ENCODE peak calls at places on chromosomes 1 and 21, in four cellular contexts. Z is ovary, P is pancreas, D is sigmoid colon. O is an unnamed sample.

GRCh38 chr1:18299441-18300338 is 181.0 kb upstream of the KLHDC7A start:
- DNase-seq in P (peak; percentile 21), D (no peak), Z (no peak), O (no peak)

GRCh38 chr1:113904292-113904673 is 316 bp downstream of the AP4B1 start:
- DNase-seq in D (no peak), P (no peak), Z (no peak), O (no peak)

GRCh38 chr1:183089025-183089639 is 65.9 kb downstream of the LAMC1 start:
- DNase-seq in Z (no peak), P (no peak), D (no peak), O (no peak)

GRCh38 chr1:67704351-67704750 is 19.4 kb downstream of the GADD45A start:
- DNase-seq in D (no peak), P (no peak), Z (no peak), O (no peak)

GRCh38 chr1:37814257-37814656 is 6.2 kb upstream of the YRDC start:
- DNase-seq in Z (no peak), D (no peak), P (no peak), O (no peak)

GRCh38 chr1:33093004-33093403 is 12.1 kb downstream of the AZIN2 start:
- DNase-seq in P (no peak), Z (no peak), D (no peak), O (no peak)

GRCh38 chr1:226993676-226994356 is 53.7 kb downstream of the COQ8A start:
- DNase-seq in P (no peak), Z (no peak), D (peak; percentile 63), O (no peak)

GRCh38 chr1:147579532-147580199 is 38.4 kb downstream of the BCL9 start:
- DNase-seq in Z (no peak), P (peak; percentile 26), D (no peak), O (no peak)

GRCh38 chr1:156104861-156105546 is 9.5 kb upstream of the LMNA start:
- DNase-seq in D (peak; percentile 78), Z (peak; percentile 60), P (no peak), O (peak; percentile 82)

GRCh38 chr1:233480198-233480597 is 133.7 kb upstream of the KCNK1 start:
- DNase-seq in P (no peak), Z (no peak), D (no peak), O (no peak)

GRCh38 chr1:61968869-61969268 is 225.8 kb upstream of the L1TD1 start:
- DNase-seq in D (no peak), Z (no peak), P (no peak), O (no peak)

DNA sequence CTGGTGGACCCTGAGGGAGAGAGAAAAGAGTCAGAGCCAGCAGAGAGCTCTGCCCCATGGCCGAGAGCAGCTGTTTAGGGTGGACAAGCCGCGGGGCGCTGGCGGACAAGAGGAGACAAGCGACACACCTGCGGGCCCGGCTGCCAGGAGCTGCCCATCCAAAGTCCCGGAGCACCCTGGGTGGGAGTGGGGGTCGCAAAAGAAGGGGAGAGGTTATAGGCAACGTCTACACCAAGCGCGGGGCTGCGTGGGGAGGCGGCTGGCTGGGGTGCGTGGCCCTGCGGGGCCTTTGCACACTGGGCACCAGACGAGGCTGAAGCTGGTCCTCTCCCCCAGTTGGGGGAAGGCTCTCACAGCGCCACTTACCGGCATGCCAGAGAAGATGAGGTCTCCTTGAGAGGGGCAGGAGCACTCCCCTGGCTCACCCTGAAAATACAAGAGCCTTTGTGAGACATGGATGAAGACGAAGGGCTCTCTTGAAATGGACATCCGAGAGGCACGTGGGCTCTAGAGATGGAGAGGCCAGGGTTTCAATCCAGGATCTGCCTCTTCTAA is 24.1 kb downstream of the COL16A1 start:
- DNase-seq in P (no peak), Z (no peak), D (no peak), O (no peak)
- H3K4me3 ChIP-seq in P (no peak overlapping the region), Z (no peak overlapping the region), D (no peak overlapping the region), O (no peak overlapping the region)

GRCh38 chr1:160682983-160683886 is 28.4 kb downstream of the CD48 start:
- DNase-seq in P (no peak), D (no peak), Z (no peak), O (no peak)

GRCh38 chr1:160681067-160681890 is 30.3 kb downstream of the CD48 start:
- DNase-seq in D (peak; percentile 70), Z (peak; percentile 86), P (no peak), O (peak; percentile 88)

GRCh38 chr1:160681891-160682140 is 29.8 kb downstream of the CD48 start:
- DNase-seq in Z (no peak), P (no peak), D (no peak), O (no peak)

GRCh38 chr1:160680399-160680798 is 31.2 kb downstream of the CD48 start:
- DNase-seq in P (no peak), D (no peak), Z (no peak), O (no peak)

GRCh38 chr1:160685266-160685665 is 26.4 kb downstream of the CD48 start:
- DNase-seq in P (no peak), D (no peak), Z (no peak), O (no peak)
- H3K4me1 ChIP-seq in P (no peaks in the 10 kb centered on the region), D (no peaks in the 10 kb centered on the region), Z (peaks cover 1% of the 10 kb centered on the region), O (no peaks in the 10 kb centered on the region)

GRCh38 chr1:230355128-230355527 is 71.0 kb downstream of the PGBD5 start:
- DNase-seq in D (no peak), Z (no peak), P (no peak), O (no peak)

GRCh38 chr1:230351983-230352382 is 74.1 kb downstream of the PGBD5 start:
- DNase-seq in Z (no peak), P (no peak), D (no peak), O (no peak)

GRCh38 chr1:230355594-230355993 is 70.5 kb downstream of the PGBD5 start:
- DNase-seq in D (no peak), P (no peak), Z (no peak), O (no peak)

GRCh38 chr1:230352537-230352936 is 73.6 kb downstream of the PGBD5 start:
- DNase-seq in P (no peak), Z (no peak), D (no peak), O (no peak)

DNA sequence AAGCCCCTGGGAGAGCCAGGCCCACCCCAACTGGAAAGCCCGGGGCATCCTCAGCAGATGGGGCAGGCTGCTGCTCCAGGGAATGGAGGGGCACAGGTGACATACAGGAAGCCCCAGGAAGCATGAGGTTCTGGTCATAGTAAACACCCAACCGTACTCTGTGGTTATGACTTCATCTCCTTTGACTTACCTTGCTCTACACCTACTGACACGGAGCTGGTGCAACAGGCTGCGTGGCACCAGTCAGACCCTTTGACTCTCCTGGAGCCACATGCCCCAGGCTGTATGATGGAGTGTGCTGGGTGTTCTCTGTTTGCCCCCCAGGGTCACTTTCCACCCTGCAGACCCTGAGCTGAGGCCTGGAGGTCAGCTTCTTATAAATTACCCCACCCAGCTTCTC is 72.1 kb downstream of the PGBD5 start:
- DNase-seq in Z (no peak), P (no peak), D (no peak), O (no peak)
- H3K4me3 ChIP-seq in Z (no peak overlapping the region), P (no peak overlapping the region), D (no peak overlapping the region), O (no peak overlapping the region)

DNA sequence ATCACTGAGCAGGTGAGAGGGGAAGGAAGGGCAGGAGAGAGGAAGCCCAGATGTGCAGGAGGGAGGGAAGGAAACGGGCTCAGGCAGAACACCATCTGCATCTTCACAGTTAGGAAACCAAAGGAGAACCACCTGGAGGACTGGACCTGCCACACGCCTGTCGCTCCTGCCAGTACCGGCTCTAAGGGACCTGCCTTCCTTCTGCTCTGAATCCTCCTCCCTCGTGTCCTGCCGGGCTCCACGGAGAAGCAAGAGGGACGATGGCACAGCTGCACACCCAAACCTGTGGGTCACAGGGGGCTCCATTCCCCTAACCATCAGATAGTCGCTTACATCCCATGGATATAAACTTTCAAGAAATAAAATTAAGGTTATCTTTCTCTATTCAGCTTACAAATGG is 56.1 kb downstream of the TOR1AIP2 start:
- DNase-seq in P (no peak), Z (no peak), D (peak; percentile 30), O (peak; percentile 31)
- H3K4me1 ChIP-seq in P (no peaks in the 10 kb centered on the region), Z (peaks cover 11% of the 10 kb centered on the region), D (no peaks in the 10 kb centered on the region), O (no peaks in the 10 kb centered on the region)

GRCh38 chr1:9181176-9181906 is 52.4 kb upstream of the GPR157 start:
- DNase-seq in P (peak; percentile 65), Z (peak; percentile 87), D (peak; percentile 83), O (peak; percentile 87)

GRCh38 chr1:9181990-9182783 is 52.4 kb upstream of the H6PD start:
- DNase-seq in Z (peak; percentile 81), D (no peak), P (peak; percentile 41), O (peak; percentile 70)

GRCh38 chr1:9182784-9183257 is 51.8 kb upstream of the H6PD start:
- DNase-seq in P (no peak), Z (peak; percentile 62), D (no peak), O (no peak)

GRCh38 chr1:9179450-9179849 is 50.5 kb upstream of the GPR157 start:
- DNase-seq in D (no peak), Z (no peak), P (no peak), O (no peak)

GRCh38 chr1:9180077-9180819 is 51.3 kb upstream of the GPR157 start:
- DNase-seq in P (no peak), D (no peak), Z (no peak), O (no peak)
- H3K4me3 ChIP-seq in P (peak overlapping the region; percentile 56), D (no peak overlapping the region), Z (no peak overlapping the region), O (no peak overlapping the region)

GRCh38 chr1:84929581-84929980 is 36.6 kb upstream of the LPAR3 start:
- DNase-seq in Z (no peak), P (no peak), D (no peak), O (no peak)

GRCh38 chr1:84930329-84930728 is 37.3 kb upstream of the LPAR3 start:
- DNase-seq in Z (no peak), D (no peak), P (no peak), O (no peak)

GRCh38 chr1:84932991-84933611 is 40.1 kb upstream of the LPAR3 start:
- DNase-seq in Z (no peak), D (no peak), P (no peak), O (no peak)

GRCh38 chr1:84928979-84929378 is 36.0 kb upstream of the LPAR3 start:
- DNase-seq in P (no peak), D (no peak), Z (no peak), O (no peak)

GRCh38 chr1:84930831-84931230 is 37.8 kb upstream of the LPAR3 start:
- DNase-seq in D (no peak), P (no peak), Z (no peak), O (no peak)
- H3K4me1 ChIP-seq in D (no peaks in the 10 kb centered on the region), P (no peaks in the 10 kb centered on the region), Z (no peaks in the 10 kb centered on the region), O (no peaks in the 10 kb centered on the region)

GRCh38 chr21:28833181-28833580 is 159.5 kb downstream of the LTN1 start:
- DNase-seq in Z (no peak), P (no peak), D (no peak), O (no peak)
- H3K4me3 ChIP-seq in Z (no peak overlapping the region), P (no peak overlapping the region), D (no peak overlapping the region), O (no peak overlapping the region)

GRCh38 chr1:202590119-202590518 is 120.1 kb downstream of the SYT2 start:
- DNase-seq in Z (no peak), P (no peak), D (no peak), O (no peak)
- H3K4me1 ChIP-seq in Z (peaks cover 15% of the 10 kb centered on the region), P (no peaks in the 10 kb centered on the region), D (peaks cover 61% of the 10 kb centered on the region), O (peaks cover 7% of the 10 kb centered on the region)